ENCODE peak calls at places on chromosomes 1 and 21, in seven cellular contexts. One of them, this sample, is unnamed.

GRCh38 chr1:71147637-71148360 is 67.0 kb upstream of the ZRANB2 start:
- DNase-seq in H9: no peak
- DNase-seq in AG04450: no peak
- DNase-seq in PC-3: no peak
- DNase-seq in mucosa of descending colon: no peak
- DNase-seq in spleen: no peak
- DNase-seq in psoas muscle: no peak
- DNase-seq in this sample: no peak

GRCh38 chr1:116104667-116105066 is 6.5 kb upstream of the MAB21L3 start:
- DNase-seq in H9: no peak
- DNase-seq in mucosa of descending colon: no peak
- DNase-seq in PC-3: no peak
- DNase-seq in AG04450: no peak
- DNase-seq in spleen: no peak
- DNase-seq in psoas muscle: no peak
- DNase-seq in this sample: no peak

GRCh38 chr1:159937014-159937750 is 8.2 kb downstream of the IGSF9 start:
- DNase-seq in psoas muscle: no peak
- DNase-seq in H9: no peak
- DNase-seq in mucosa of descending colon: no peak
- DNase-seq in PC-3: peak; percentile 71
- DNase-seq in spleen: no peak
- DNase-seq in AG04450: no peak
- DNase-seq in this sample: no peak

GRCh38 chr1:29809446-29810120 is 573.3 kb downstream of the PTPRU start:
- DNase-seq in mucosa of descending colon: no peak
- DNase-seq in PC-3: no peak
- DNase-seq in spleen: peak; percentile 35
- DNase-seq in H9: peak; percentile 22
- DNase-seq in AG04450: no peak
- DNase-seq in psoas muscle: no peak
- DNase-seq in this sample: no peak

GRCh38 chr1:155934933-155935590 is 849 bp upstream of the KHDC4 start:
- DNase-seq in mucosa of descending colon: no peak
- DNase-seq in AG04450: no peak
- DNase-seq in psoas muscle: no peak
- DNase-seq in H9: no peak
- DNase-seq in spleen: no peak
- DNase-seq in PC-3: no peak
- DNase-seq in this sample: no peak

GRCh38 chr1:218867941-218868656 is 305.6 kb upstream of the LYPLAL1 start:
- DNase-seq in mucosa of descending colon: no peak
- DNase-seq in AG04450: no peak
- DNase-seq in spleen: no peak
- DNase-seq in psoas muscle: no peak
- DNase-seq in H9: no peak
- DNase-seq in PC-3: no peak
- DNase-seq in this sample: no peak

GRCh38 chr1:207938016-207938415 is 27.1 kb upstream of the CD34 start:
- DNase-seq in AG04450: no peak
- DNase-seq in psoas muscle: no peak
- DNase-seq in H9: no peak
- DNase-seq in mucosa of descending colon: no peak
- DNase-seq in spleen: no peak
- DNase-seq in PC-3: peak; percentile 96
- DNase-seq in this sample: no peak

GRCh38 chr1:88188038-88188437 is 496.0 kb upstream of the PKN2 start:
- DNase-seq in spleen: no peak
- DNase-seq in PC-3: no peak
- DNase-seq in mucosa of descending colon: no peak
- DNase-seq in AG04450: no peak
- DNase-seq in H9: no peak
- DNase-seq in psoas muscle: no peak
- DNase-seq in this sample: no peak

GRCh38 chr1:34898220-34898820 is 31.1 kb downstream of the DLGAP3 start:
- DNase-seq in spleen: no peak
- DNase-seq in AG04450: no peak
- DNase-seq in H9: no peak
- DNase-seq in mucosa of descending colon: no peak
- DNase-seq in PC-3: no peak
- DNase-seq in psoas muscle: no peak
- DNase-seq in this sample: no peak

GRCh38 chr21:36913247-36914169 is 53.0 kb downstream of the HLCS start:
- DNase-seq in spleen: no peak
- DNase-seq in mucosa of descending colon: no peak
- DNase-seq in AG04450: no peak
- DNase-seq in psoas muscle: no peak
- DNase-seq in PC-3: peak; percentile 20
- DNase-seq in H9: no peak
- DNase-seq in this sample: no peak

GRCh38 chr1:215568287-215568692 is 1.2 kb downstream of the KCTD3 start:
- DNase-seq in spleen: no peak
- DNase-seq in AG04450: peak; percentile 29
- DNase-seq in PC-3: peak; percentile 61
- DNase-seq in mucosa of descending colon: no peak
- DNase-seq in H9: no peak
- DNase-seq in psoas muscle: no peak
- DNase-seq in this sample: no peak

GRCh38 chr1:236140705-236141446 is 1.5 kb upstream of the GPR137B start:
- DNase-seq in mucosa of descending colon: no peak
- DNase-seq in PC-3: no peak
- DNase-seq in spleen: no peak
- DNase-seq in AG04450: no peak
- DNase-seq in psoas muscle: no peak
- DNase-seq in H9: no peak
- DNase-seq in this sample: no peak

GRCh38 chr1:39676951-39677350 is 5.0 kb upstream of the NT5C1A start:
- DNase-seq in PC-3: no peak
- DNase-seq in psoas muscle: peak; percentile 84
- DNase-seq in mucosa of descending colon: no peak
- DNase-seq in spleen: peak; percentile 33
- DNase-seq in AG04450: no peak
- DNase-seq in H9: no peak
- DNase-seq in this sample: no peak

GRCh38 chr1:211951856-211952255 is 83.5 kb downstream of the INTS7 start:
- DNase-seq in H9: no peak
- DNase-seq in mucosa of descending colon: no peak
- DNase-seq in AG04450: peak; percentile 7
- DNase-seq in spleen: no peak
- DNase-seq in psoas muscle: no peak
- DNase-seq in PC-3: peak; percentile 98
- DNase-seq in this sample: no peak

GRCh38 chr1:154751690-154752089 is 118.4 kb downstream of the KCNN3 start:
- DNase-seq in H9: no peak
- DNase-seq in PC-3: no peak
- DNase-seq in mucosa of descending colon: no peak
- DNase-seq in spleen: no peak
- DNase-seq in AG04450: no peak
- DNase-seq in psoas muscle: no peak
- DNase-seq in this sample: no peak

GRCh38 chr1:162536511-162536910 is 25.0 kb upstream of the UAP1 start:
- DNase-seq in PC-3: peak; percentile 57
- DNase-seq in AG04450: no peak
- DNase-seq in psoas muscle: no peak
- DNase-seq in H9: no peak
- DNase-seq in mucosa of descending colon: no peak
- DNase-seq in spleen: no peak
- DNase-seq in this sample: no peak

GRCh38 chr1:243475966-243476365 is 220.1 kb downstream of the SDCCAG8 start:
- DNase-seq in AG04450: no peak
- DNase-seq in spleen: no peak
- DNase-seq in mucosa of descending colon: no peak
- DNase-seq in PC-3: peak; percentile 16
- DNase-seq in psoas muscle: no peak
- DNase-seq in H9: peak; percentile 73
- DNase-seq in this sample: peak; percentile 76

DNA sequence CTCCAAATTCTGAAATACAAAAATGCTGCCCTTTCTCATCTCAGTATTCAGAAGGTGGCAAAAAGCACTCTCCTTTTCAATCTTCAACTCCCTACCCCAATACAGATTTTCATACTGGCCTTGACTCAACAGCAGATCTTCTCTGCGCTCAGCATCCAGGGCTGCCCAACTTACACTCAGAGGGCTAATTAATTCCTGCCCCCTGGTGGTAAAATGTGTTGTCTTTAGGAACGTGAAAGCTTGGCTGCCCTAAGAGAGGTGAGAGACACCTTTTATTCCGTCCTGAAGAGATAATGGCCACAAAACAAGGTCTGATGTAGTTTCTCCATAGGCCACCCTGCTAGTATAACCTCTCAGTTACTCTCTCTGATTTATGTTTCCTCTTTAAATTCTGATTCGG is 25.0 kb downstream of the KRTAP24-1 start:
- DNase-seq in psoas muscle: no peak
- DNase-seq in spleen: no peak
- DNase-seq in H9: peak; percentile 54
- DNase-seq in PC-3: peak; percentile 79
- DNase-seq in mucosa of descending colon: no peak
- DNase-seq in AG04450: no peak
- DNase-seq in this sample: no peak
- TF ChIP-seq CTCF in psoas muscle: no peak
- TF ChIP-seq CTCF in spleen: no peak
- TF ChIP-seq CTCF in H9: peak; percentile 74
- TF ChIP-seq CTCF in PC-3: peak; percentile 73
- TF ChIP-seq CTCF in mucosa of descending colon: no peak
- TF ChIP-seq CTCF in AG04450: no peak
- TF ChIP-seq CTCF in this sample: peak; percentile 73

DNA sequence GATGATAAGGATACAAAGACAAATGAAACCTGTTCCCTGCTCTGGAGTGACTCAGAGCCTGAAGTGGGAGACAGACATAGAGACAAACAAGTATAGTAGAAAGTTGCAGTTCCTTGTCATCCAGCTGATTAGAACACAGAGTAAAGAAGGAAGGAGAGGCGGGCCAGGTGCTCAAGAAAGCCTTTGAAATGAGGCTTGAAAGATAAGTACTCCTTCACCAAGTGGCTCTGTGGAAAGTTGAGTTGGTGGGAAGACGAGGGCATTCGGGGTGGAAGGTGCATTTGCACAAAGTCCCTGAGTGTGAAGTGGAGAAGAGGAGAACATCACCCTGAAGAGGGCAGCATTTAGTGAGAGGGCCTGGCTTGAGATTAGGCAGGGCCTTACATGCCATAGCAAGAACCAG is 17.0 kb downstream of the MARK1 start:
- DNase-seq in mucosa of descending colon: no peak
- DNase-seq in spleen: no peak
- DNase-seq in PC-3: peak; percentile 33
- DNase-seq in psoas muscle: no peak
- DNase-seq in AG04450: no peak
- DNase-seq in H9: peak; percentile 67
- DNase-seq in this sample: no peak
- TF ChIP-seq CTCF in mucosa of descending colon: no peak
- TF ChIP-seq CTCF in spleen: no peak
- TF ChIP-seq CTCF in PC-3: peak; percentile 61
- TF ChIP-seq CTCF in psoas muscle: no peak
- TF ChIP-seq CTCF in AG04450: peak; percentile 20
- TF ChIP-seq CTCF in H9: peak; percentile 61
- TF ChIP-seq CTCF in this sample: no peak

GRCh38 chr1:2501820-2502119 is 24.6 kb downstream of the PANK4 start:
- DNase-seq in psoas muscle: no peak
- DNase-seq in spleen: no peak
- DNase-seq in H9: no peak
- DNase-seq in mucosa of descending colon: no peak
- DNase-seq in AG04450: no peak
- DNase-seq in PC-3: no peak
- DNase-seq in this sample: no peak
- TF ChIP-seq CTCF in psoas muscle: no peak
- TF ChIP-seq CTCF in spleen: no peak
- TF ChIP-seq CTCF in H9: no peak
- TF ChIP-seq CTCF in mucosa of descending colon: no peak
- TF ChIP-seq CTCF in AG04450: no peak
- TF ChIP-seq CTCF in PC-3: no peak
- TF ChIP-seq CTCF in this sample: no peak

DNA sequence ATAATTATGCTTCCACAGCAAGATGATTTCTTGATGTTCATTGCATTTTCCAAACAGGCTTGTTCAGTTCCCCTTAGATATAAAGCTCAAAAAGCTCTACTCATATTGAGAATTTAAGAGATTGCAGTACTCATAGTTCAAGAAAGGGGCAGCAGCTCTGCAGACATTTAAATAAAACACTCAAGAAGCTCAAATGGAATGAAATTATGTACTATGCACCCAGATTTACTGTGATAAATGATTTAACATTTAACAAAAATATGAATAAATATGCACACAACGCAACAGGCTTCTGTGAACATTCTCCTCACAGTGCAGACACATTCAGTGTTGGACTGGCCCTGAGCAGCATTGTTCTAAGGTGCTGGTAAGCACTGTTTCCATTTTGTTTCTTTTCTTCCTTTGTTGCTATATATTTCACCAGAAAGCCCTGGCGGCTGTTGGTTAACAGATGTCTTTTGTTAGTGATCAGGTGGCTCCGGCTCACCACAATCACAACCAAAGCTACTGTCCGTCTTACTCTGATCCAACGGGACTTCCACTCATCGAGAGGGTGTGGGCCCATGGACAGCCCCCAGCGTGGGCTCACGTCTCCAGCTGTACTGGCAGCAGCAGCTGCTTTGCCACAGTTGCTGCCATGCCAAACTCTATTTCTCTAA is 1440.3 kb downstream of the NCAM2 start:
- DNase-seq in PC-3: no peak
- DNase-seq in H9: no peak
- DNase-seq in psoas muscle: no peak
- DNase-seq in spleen: no peak
- DNase-seq in AG04450: no peak
- DNase-seq in mucosa of descending colon: no peak
- DNase-seq in this sample: no peak
- TF ChIP-seq CTCF in PC-3: peak; percentile 25
- TF ChIP-seq CTCF in H9: no peak
- TF ChIP-seq CTCF in psoas muscle: no peak
- TF ChIP-seq CTCF in spleen: no peak
- TF ChIP-seq CTCF in AG04450: no peak
- TF ChIP-seq CTCF in mucosa of descending colon: no peak
- TF ChIP-seq CTCF in this sample: peak; percentile 27

This sample was measured in glutamatergic neuron.